ENCODE peak calls at places on chromosomes 6 and 20, in six cellular contexts. One of them, this sample, is unnamed.

GRCh38 chr6:108876929-108877775 is 28.9 kb downstream of the ARMC2 start:
- DNase-seq in stimulated activated naive B cell treated with anti-CD40 and anti-IgM and Interleukin-4, amounts not matched to agents 10 μg/mL and 1 μg/mL and 100 μg/mL, for 72 hours: no peak
- DNase-seq in activated CD4-positive, alpha-beta T cell treated with anti-CD3 and anti-CD28 coated beads, Interleukin-2, amount 10 ng/mL, durations not matched to agents 7 days and 5 days: no peak
- DNase-seq in activated naive CD8-positive, alpha-beta T cell treated with anti-CD3 and anti-CD28 coated beads, Interleukin-2, amount 10 ng/mL, durations not matched to agents 7 days and 5 days: no peak
- DNase-seq in SHP77: no peak
- DNase-seq in Calu3: no peak
- DNase-seq in this sample: no peak

GRCh38 chr6:31687321-31687720 is 6.5 kb upstream of the LY6G5C start:
- DNase-seq in stimulated activated naive B cell treated with anti-CD40 and anti-IgM and Interleukin-4, amounts not matched to agents 10 μg/mL and 1 μg/mL and 100 μg/mL, for 72 hours: no peak
- DNase-seq in activated CD4-positive, alpha-beta T cell treated with anti-CD3 and anti-CD28 coated beads, Interleukin-2, amount 10 ng/mL, durations not matched to agents 7 days and 5 days: no peak
- DNase-seq in activated naive CD8-positive, alpha-beta T cell treated with anti-CD3 and anti-CD28 coated beads, Interleukin-2, amount 10 ng/mL, durations not matched to agents 7 days and 5 days: no peak
- DNase-seq in SHP77: no peak
- DNase-seq in Calu3: no peak
- DNase-seq in this sample: no peak

GRCh38 chr6:72969666-72970065 is 255.6 kb downstream of the KHDC1L start:
- DNase-seq in stimulated activated naive B cell treated with anti-CD40 and anti-IgM and Interleukin-4, amounts not matched to agents 10 μg/mL and 1 μg/mL and 100 μg/mL, for 72 hours: no peak
- DNase-seq in activated CD4-positive, alpha-beta T cell treated with anti-CD3 and anti-CD28 coated beads, Interleukin-2, amount 10 ng/mL, durations not matched to agents 7 days and 5 days: no peak
- DNase-seq in activated naive CD8-positive, alpha-beta T cell treated with anti-CD3 and anti-CD28 coated beads, Interleukin-2, amount 10 ng/mL, durations not matched to agents 7 days and 5 days: no peak
- DNase-seq in SHP77: no peak
- DNase-seq in Calu3: no peak
- DNase-seq in this sample: no peak

GRCh38 chr6:324729-325125 is 32.4 kb downstream of the DUSP22 start:
- DNase-seq in stimulated activated naive B cell treated with anti-CD40 and anti-IgM and Interleukin-4, amounts not matched to agents 10 μg/mL and 1 μg/mL and 100 μg/mL, for 72 hours: no peak
- DNase-seq in activated CD4-positive, alpha-beta T cell treated with anti-CD3 and anti-CD28 coated beads, Interleukin-2, amount 10 ng/mL, durations not matched to agents 7 days and 5 days: no peak
- DNase-seq in activated naive CD8-positive, alpha-beta T cell treated with anti-CD3 and anti-CD28 coated beads, Interleukin-2, amount 10 ng/mL, durations not matched to agents 7 days and 5 days: no peak
- DNase-seq in SHP77: no peak
- DNase-seq in Calu3: no peak
- DNase-seq in this sample: no peak

GRCh38 chr20:62984666-62985065 is 22.1 kb downstream of the BHLHE23 start:
- DNase-seq in stimulated activated naive B cell treated with anti-CD40 and anti-IgM and Interleukin-4, amounts not matched to agents 10 μg/mL and 1 μg/mL and 100 μg/mL, for 72 hours: no peak
- DNase-seq in activated CD4-positive, alpha-beta T cell treated with anti-CD3 and anti-CD28 coated beads, Interleukin-2, amount 10 ng/mL, durations not matched to agents 7 days and 5 days: no peak
- DNase-seq in activated naive CD8-positive, alpha-beta T cell treated with anti-CD3 and anti-CD28 coated beads, Interleukin-2, amount 10 ng/mL, durations not matched to agents 7 days and 5 days: no peak
- DNase-seq in SHP77: no peak
- DNase-seq in Calu3: no peak
- DNase-seq in this sample: no peak

GRCh38 chr6:111184827-111185567 is 97.7 kb downstream of the SLC16A10 start:
- DNase-seq in stimulated activated naive B cell treated with anti-CD40 and anti-IgM and Interleukin-4, amounts not matched to agents 10 μg/mL and 1 μg/mL and 100 μg/mL, for 72 hours: no peak
- DNase-seq in activated CD4-positive, alpha-beta T cell treated with anti-CD3 and anti-CD28 coated beads, Interleukin-2, amount 10 ng/mL, durations not matched to agents 7 days and 5 days: no peak
- DNase-seq in activated naive CD8-positive, alpha-beta T cell treated with anti-CD3 and anti-CD28 coated beads, Interleukin-2, amount 10 ng/mL, durations not matched to agents 7 days and 5 days: no peak
- DNase-seq in SHP77: no peak
- DNase-seq in Calu3: no peak
- DNase-seq in this sample: no peak

GRCh38 chr6:27501187-27501586 is 28.3 kb upstream of the ZNF184 start:
- DNase-seq in stimulated activated naive B cell treated with anti-CD40 and anti-IgM and Interleukin-4, amounts not matched to agents 10 μg/mL and 1 μg/mL and 100 μg/mL, for 72 hours: no peak
- DNase-seq in activated CD4-positive, alpha-beta T cell treated with anti-CD3 and anti-CD28 coated beads, Interleukin-2, amount 10 ng/mL, durations not matched to agents 7 days and 5 days: no peak
- DNase-seq in activated naive CD8-positive, alpha-beta T cell treated with anti-CD3 and anti-CD28 coated beads, Interleukin-2, amount 10 ng/mL, durations not matched to agents 7 days and 5 days: no peak
- DNase-seq in SHP77: no peak
- DNase-seq in Calu3: no peak
- DNase-seq in this sample: no peak

GRCh38 chr6:33592595-33593413 is 12.7 kb upstream of the BAK1 start:
- DNase-seq in stimulated activated naive B cell treated with anti-CD40 and anti-IgM and Interleukin-4, amounts not matched to agents 10 μg/mL and 1 μg/mL and 100 μg/mL, for 72 hours: peak; percentile 76
- DNase-seq in activated CD4-positive, alpha-beta T cell treated with anti-CD3 and anti-CD28 coated beads, Interleukin-2, amount 10 ng/mL, durations not matched to agents 7 days and 5 days: peak; percentile 48
- DNase-seq in activated naive CD8-positive, alpha-beta T cell treated with anti-CD3 and anti-CD28 coated beads, Interleukin-2, amount 10 ng/mL, durations not matched to agents 7 days and 5 days: peak; percentile 66
- DNase-seq in SHP77: no peak
- DNase-seq in Calu3: no peak
- DNase-seq in this sample: no peak